ENCODE peak calls at places on chromosomes 5 and 9, in five cellular contexts. One of them, this sample, is unnamed.

GRCh38 chr9:112174965-112175795 is at the start of gene SUSD1:
- DNase-seq in anterior cingulate cortex: no peak
- DNase-seq in H4: no peak
- DNase-seq in NCI-H1930: no peak
- DNase-seq in CD14-positive monocyte: peak
- DNase-seq in this sample: no peak

GRCh38 chr9:96317335-96317980 is 15.5 kb upstream of the HSD17B3 start:
- DNase-seq in NCI-H1930: peak
- DNase-seq in H4: peak
- DNase-seq in CD14-positive monocyte: no peak
- DNase-seq in anterior cingulate cortex: peak
- DNase-seq in this sample: no peak

GRCh38 chr5:155082401-155082800 is 68.8 kb downstream of the KIF4B start:
- DNase-seq in H4: peak
- DNase-seq in NCI-H1930: no peak
- DNase-seq in anterior cingulate cortex: no peak
- DNase-seq in CD14-positive monocyte: no peak
- DNase-seq in this sample: no peak

GRCh38 chr9:76403352-76403751 is 9.1 kb upstream of the RFK start:
- DNase-seq in anterior cingulate cortex: no peak
- DNase-seq in CD14-positive monocyte: no peak
- DNase-seq in NCI-H1930: no peak
- DNase-seq in H4: peak
- DNase-seq in this sample: no peak

GRCh38 chr5:1137567-1138444 is 25.9 kb upstream of the SLC12A7 start:
- DNase-seq in anterior cingulate cortex: no peak
- DNase-seq in H4: no peak
- DNase-seq in CD14-positive monocyte: no peak
- DNase-seq in NCI-H1930: no peak
- DNase-seq in this sample: no peak

GRCh38 chr9:81798606-81799005 is 109.3 kb upstream of the TLE1 start:
- DNase-seq in H4: peak
- DNase-seq in NCI-H1930: no peak
- DNase-seq in anterior cingulate cortex: no peak
- DNase-seq in CD14-positive monocyte: no peak
- DNase-seq in this sample: no peak

GRCh38 chr5:81189875-81190467 is 43.2 kb upstream of the CKMT2 start:
- DNase-seq in anterior cingulate cortex: no peak
- DNase-seq in NCI-H1930: no peak
- DNase-seq in CD14-positive monocyte: no peak
- DNase-seq in H4: no peak
- DNase-seq in this sample: no peak

GRCh38 chr5:181100121-181101015 is 30.6 kb downstream of the OR2V1 start:
- DNase-seq in NCI-H1930: no peak
- DNase-seq in H4: no peak
- DNase-seq in anterior cingulate cortex: no peak
- DNase-seq in CD14-positive monocyte: no peak
- DNase-seq in this sample: no peak

GRCh38 chr9:86368871-86369521 is 14.8 kb upstream of the TUT7 start:
- DNase-seq in anterior cingulate cortex: no peak
- DNase-seq in CD14-positive monocyte: peak
- DNase-seq in H4: peak
- DNase-seq in NCI-H1930: no peak
- DNase-seq in this sample: no peak

GRCh38 chr9:38677660-38678303 is 42.2 kb downstream of the FAM240B start:
- DNase-seq in anterior cingulate cortex: no peak
- DNase-seq in H4: no peak
- DNase-seq in NCI-H1930: no peak
- DNase-seq in CD14-positive monocyte: no peak
- DNase-seq in this sample: no peak

GRCh38 chr5:77906806-77907205 is 130.7 kb upstream of the TBCA start:
- DNase-seq in H4: no peak
- DNase-seq in anterior cingulate cortex: no peak
- DNase-seq in CD14-positive monocyte: no peak
- DNase-seq in NCI-H1930: no peak
- DNase-seq in this sample: no peak

GRCh38 chr5:939368-939767 is 46.7 kb downstream of the TRIP13 start:
- DNase-seq in CD14-positive monocyte: no peak
- DNase-seq in NCI-H1930: no peak
- DNase-seq in H4: no peak
- DNase-seq in anterior cingulate cortex: no peak
- DNase-seq in this sample: no peak

GRCh38 chr5:115423051-115423450 is 121.5 kb downstream of the FEM1C start:
- DNase-seq in H4: no peak
- DNase-seq in anterior cingulate cortex: no peak
- DNase-seq in NCI-H1930: no peak
- DNase-seq in CD14-positive monocyte: no peak
- DNase-seq in this sample: no peak

GRCh38 chr5:96209829-96210228 is 223.2 kb downstream of the PCSK1 start:
- DNase-seq in NCI-H1930: no peak
- DNase-seq in anterior cingulate cortex: no peak
- DNase-seq in CD14-positive monocyte: no peak
- DNase-seq in H4: no peak
- DNase-seq in this sample: no peak

GRCh38 chr9:4259489-4259888 is 40.4 kb downstream of the GLIS3 start:
- DNase-seq in CD14-positive monocyte: no peak
- DNase-seq in H4: no peak
- DNase-seq in NCI-H1930: no peak
- DNase-seq in anterior cingulate cortex: no peak
- DNase-seq in this sample: no peak

GRCh38 chr5:107074991-107075390 is 595.7 kb downstream of the EFNA5 start:
- DNase-seq in CD14-positive monocyte: no peak
- DNase-seq in H4: no peak
- DNase-seq in NCI-H1930: no peak
- DNase-seq in anterior cingulate cortex: no peak
- DNase-seq in this sample: no peak

GRCh38 chr9:97990259-97990658 is 7.1 kb downstream of the ANP32B start:
- DNase-seq in anterior cingulate cortex: no peak
- DNase-seq in CD14-positive monocyte: no peak
- DNase-seq in H4: peak
- DNase-seq in NCI-H1930: no peak
- DNase-seq in this sample: no peak

GRCh38 chr5:40605295-40605958 is 74.3 kb upstream of the PTGER4 start:
- DNase-seq in NCI-H1930: no peak
- DNase-seq in H4: peak
- DNase-seq in CD14-positive monocyte: no peak
- DNase-seq in anterior cingulate cortex: no peak
- DNase-seq in this sample: no peak

GRCh38 chr5:59450245-59450644 is 443.3 kb downstream of the PDE4D start:
- DNase-seq in anterior cingulate cortex: no peak
- DNase-seq in NCI-H1930: no peak
- DNase-seq in CD14-positive monocyte: no peak
- DNase-seq in H4: no peak
- DNase-seq in this sample: no peak

GRCh38 chr5:73450672-73451217 is 2.2 kb upstream of the FOXD1 start:
- DNase-seq in CD14-positive monocyte: no peak
- DNase-seq in anterior cingulate cortex: no peak
- DNase-seq in H4: no peak
- DNase-seq in NCI-H1930: no peak
- DNase-seq in this sample: no peak

GRCh38 chr5:165723931-165724330 is 2218.5 kb downstream of the MAT2B start:
- DNase-seq in H4: no peak
- DNase-seq in CD14-positive monocyte: no peak
- DNase-seq in anterior cingulate cortex: no peak
- DNase-seq in NCI-H1930: no peak
- DNase-seq in this sample: no peak

GRCh38 chr9:87382902-87383301 is 114.8 kb upstream of the DAPK1 start:
- DNase-seq in anterior cingulate cortex: no peak
- DNase-seq in NCI-H1930: no peak
- DNase-seq in CD14-positive monocyte: peak
- DNase-seq in H4: peak
- DNase-seq in this sample: no peak

GRCh38 chr9:20988061-20988460 is 43.4 kb downstream of the HACD4 start:
- DNase-seq in NCI-H1930: no peak
- DNase-seq in anterior cingulate cortex: no peak
- DNase-seq in H4: no peak
- DNase-seq in CD14-positive monocyte: no peak
- DNase-seq in this sample: no peak

GRCh38 chr9:78654324-78654723 is 357.4 kb downstream of the PSAT1 start:
- DNase-seq in CD14-positive monocyte: no peak
- DNase-seq in NCI-H1930: no peak
- DNase-seq in anterior cingulate cortex: no peak
- DNase-seq in H4: no peak
- DNase-seq in this sample: no peak

GRCh38 chr5:25858019-25858418 is 1180.4 kb downstream of the CDH9 start:
- DNase-seq in CD14-positive monocyte: no peak
- DNase-seq in anterior cingulate cortex: no peak
- DNase-seq in NCI-H1930: peak
- DNase-seq in H4: peak
- DNase-seq in this sample: no peak

GRCh38 chr5:108216890-108217289 is 165.0 kb downstream of the FBXL17 start:
- DNase-seq in CD14-positive monocyte: no peak
- DNase-seq in anterior cingulate cortex: no peak
- DNase-seq in NCI-H1930: no peak
- DNase-seq in H4: peak
- DNase-seq in this sample: no peak

GRCh38 chr5:151284392-151284967 is 19.1 kb downstream of the SLC36A3 start:
- DNase-seq in anterior cingulate cortex: no peak
- DNase-seq in NCI-H1930: no peak
- DNase-seq in H4: no peak
- DNase-seq in CD14-positive monocyte: no peak
- DNase-seq in this sample: no peak

GRCh38 chr9:86282979-86283535 is 719 bp upstream of the ISCA1 start:
- DNase-seq in H4: peak
- DNase-seq in anterior cingulate cortex: no peak
- DNase-seq in CD14-positive monocyte: peak
- DNase-seq in NCI-H1930: no peak
- DNase-seq in this sample: no peak

GRCh38 chr9:114080195-114080772 is 2.2 kb upstream of the AMBP start:
- DNase-seq in H4: no peak
- DNase-seq in NCI-H1930: no peak
- DNase-seq in CD14-positive monocyte: no peak
- DNase-seq in anterior cingulate cortex: no peak
- DNase-seq in this sample: no peak

GRCh38 chr9:136378171-136379002 is 4.9 kb upstream of the CARD9 start:
- DNase-seq in CD14-positive monocyte: no peak
- DNase-seq in H4: no peak
- DNase-seq in NCI-H1930: no peak
- DNase-seq in anterior cingulate cortex: no peak
- DNase-seq in this sample: no peak

GRCh38 chr9:37486616-37487544 is 1.1 kb downstream of the POLR1E start:
- DNase-seq in CD14-positive monocyte: no peak
- DNase-seq in anterior cingulate cortex: peak
- DNase-seq in H4: peak
- DNase-seq in NCI-H1930: no peak
- DNase-seq in this sample: no peak